ENCODE peak calls at places on chromosomes 1 and 21, in ten cellular contexts. H, F, Z, K, T, J, Q, R, D and B are unnamed samples.

GRCh38 chr1:192889082-192889481 is 80.2 kb downstream of the RGS2 start:
- DNase-seq in H (no peak), F (no peak), Z (no peak), K (no peak), T (no peak), J (no peak), Q (no peak), R (no peak), D (no peak), B (no peak)

GRCh38 chr1:30645807-30646206 is 77.6 kb downstream of the MATN1 start:
- DNase-seq in H (no peak), F (no peak), Z (no peak), K (no peak), T (no peak), J (no peak), Q (no peak), R (no peak), D (no peak), B (no peak)

GRCh38 chr1:220462756-220463155 is 65.2 kb upstream of the MARK1 start:
- DNase-seq in H (peak; percentile 69), F (no peak), Z (peak; percentile 62), K (no peak), T (no peak), J (no peak), Q (no peak), R (no peak), D (peak; percentile 40), B (peak; percentile 14)

GRCh38 chr1:41728403-41729202 is 190.1 kb downstream of the HIVEP3 start:
- DNase-seq in H (no peak), F (no peak), Z (no peak), K (no peak), T (no peak), J (no peak), Q (peak; percentile 100), R (no peak), D (peak; percentile 56), B (peak; percentile 55)

GRCh38 chr1:187991944-187992343 is 1163.2 kb downstream of the PLA2G4A start:
- DNase-seq in H (no peak), F (no peak), Z (no peak), K (no peak), T (no peak), J (no peak), Q (no peak), R (no peak), D (no peak), B (no peak)

GRCh38 chr1:41515131-41515678 is 30.7 kb upstream of the EDN2 start:
- DNase-seq in H (no peak), F (no peak), Z (no peak), K (no peak), T (no peak), J (no peak), Q (no peak), R (no peak), D (no peak), B (peak; percentile 65)

GRCh38 chr1:211697356-211697755 is 21.9 kb upstream of the NEK2 start:
- DNase-seq in H (no peak), F (no peak), Z (no peak), K (no peak), T (no peak), J (no peak), Q (peak; percentile 79), R (no peak), D (no peak), B (no peak)

GRCh38 chr1:21674957-21675356 is 5.8 kb upstream of the RAP1GAP start:
- DNase-seq in H (no peak), F (no peak), Z (no peak), K (peak; percentile 30), T (no peak), J (no peak), Q (no peak), R (no peak), D (no peak), B (no peak)

GRCh38 chr1:230857822-230858221 is 10.5 kb downstream of the C1orf198 start:
- DNase-seq in H (no peak), F (no peak), Z (no peak), K (no peak), T (no peak), J (no peak), Q (no peak), R (no peak), D (no peak), B (no peak)

GRCh38 chr1:26978893-26979292 is 14.6 kb upstream of the TRNP1 start:
- DNase-seq in H (no peak), F (no peak), Z (no peak), K (no peak), T (no peak), J (no peak), Q (no peak), R (no peak), D (no peak), B (no peak)

GRCh38 chr21:38848187-38848609 is 42.5 kb downstream of the ETS2 start:
- DNase-seq in H (peak; percentile 35), F (no peak), Z (peak; percentile 88), K (peak; percentile 90), T (no peak), J (no peak), Q (no peak), R (no peak), D (no peak), B (no peak)

GRCh38 chr21:31683029-31683428 is 23.5 kb downstream of the SOD1 start:
- DNase-seq in H (no peak), F (no peak), Z (no peak), K (no peak), T (no peak), J (no peak), Q (no peak), R (no peak), D (no peak), B (no peak)

GRCh38 chr1:53543130-53543770 is 84.1 kb downstream of the DMRTB1 start:
- DNase-seq in H (no peak), F (no peak), Z (no peak), K (peak; percentile 34), T (peak; percentile 51), J (no peak), Q (no peak), R (no peak), D (peak; percentile 56), B (no peak)
- TF ChIP-seq EP300 in H (no peak), F (no peak), Z (no peak), K (no peak), T (no peak), J (no peak), Q (no peak), R (no peak), D (no peak), B (no peak)

DNA sequence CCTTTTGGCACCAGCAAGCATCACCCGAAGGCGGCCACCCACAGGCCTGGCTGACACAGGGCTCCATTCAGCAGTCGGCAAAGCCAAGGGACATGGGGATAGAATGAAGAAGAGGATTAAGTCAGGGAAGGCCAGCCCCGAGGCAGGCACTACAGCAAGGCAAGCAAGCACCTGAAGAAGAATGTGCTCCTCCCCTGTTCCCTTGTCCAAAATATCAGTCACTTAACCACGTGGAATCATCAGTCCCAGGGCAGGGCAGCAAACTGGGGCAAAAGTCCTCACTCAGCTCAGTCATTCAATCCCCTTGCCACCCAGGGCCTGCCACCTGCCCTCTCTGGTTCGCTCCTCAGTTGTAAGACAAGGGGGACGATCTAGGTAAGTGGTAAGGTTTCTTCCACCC is 9.3 kb downstream of the KANK4 start:
- DNase-seq in H (no peak), F (no peak), Z (no peak), K (no peak), T (no peak), J (no peak), Q (no peak), R (no peak), D (no peak), B (no peak)
- H3K27me3 ChIP-seq in H (no peaks in the 10 kb centered on the region), F (no peaks in the 10 kb centered on the region), Z (no peaks in the 10 kb centered on the region), K (no peaks in the 10 kb centered on the region), T (peaks cover under 1% of the 10 kb centered on the region), J (no peaks in the 10 kb centered on the region), Q (no peaks in the 10 kb centered on the region), R (no peaks in the 10 kb centered on the region), D (no peaks in the 10 kb centered on the region), B (no peaks in the 10 kb centered on the region)

GRCh38 chr1:71028981-71029380 is 18.6 kb downstream of the PTGER3 start:
- DNase-seq in H (no peak), F (no peak), Z (no peak), K (no peak), T (no peak), J (no peak), Q (no peak), R (no peak), D (no peak), B (no peak)
- H3K4me1 ChIP-seq in H (no peaks in the 10 kb centered on the region), F (no peaks in the 10 kb centered on the region), Z (no peaks in the 10 kb centered on the region), K (peaks cover 17% of the 10 kb centered on the region), T (no peaks in the 10 kb centered on the region), J (no peaks in the 10 kb centered on the region), Q (no peaks in the 10 kb centered on the region), R (no peaks in the 10 kb centered on the region), D (no peaks in the 10 kb centered on the region), B (no peaks in the 10 kb centered on the region)

GRCh38 chr1:116553386-116554115 is 17.3 kb downstream of the CD58 start:
- DNase-seq in H (no peak), F (no peak), Z (no peak), K (no peak), T (no peak), J (no peak), Q (no peak), R (no peak), D (no peak), B (no peak)
- TF ChIP-seq EP300 in H (no peak), F (no peak), Z (no peak), K (no peak), T (no peak), J (no peak), Q (no peak), R (no peak), D (no peak), B (no peak)

GRCh38 chr1:112322018-112322417 is 74.0 kb upstream of the CTTNBP2NL start:
- DNase-seq in H (no peak), F (no peak), Z (no peak), K (no peak), T (no peak), J (no peak), Q (no peak), R (no peak), D (no peak), B (no peak)
- H3K27me3 ChIP-seq in H (no peaks in the 10 kb centered on the region), F (no peaks in the 10 kb centered on the region), Z (no peaks in the 10 kb centered on the region), K (no peaks in the 10 kb centered on the region), T (no peaks in the 10 kb centered on the region), J (no peaks in the 10 kb centered on the region), Q (peaks cover 2% of the 10 kb centered on the region), R (peaks cover 26% of the 10 kb centered on the region), D (peaks cover 14% of the 10 kb centered on the region), B (no peaks in the 10 kb centered on the region)